ENCODE peak calls at places on chromosomes 5 and 9, in four cellular contexts. Y is K562, V is A549, M is GM12878. P is an unnamed sample.

GRCh38 chr5:150144211-150144801 is 11.3 kb downstream of the PDGFRB start:
- DNase-seq in V (no peak), M (no peak), Y (peak; percentile 64), P (no peak)

GRCh38 chr5:171629221-171630005 is 156.2 kb upstream of the SMIM23 start:
- DNase-seq in Y (no peak), M (no peak), V (peak; percentile 24), P (no peak)

GRCh38 chr5:93421987-93422391 is 159.0 kb downstream of the NR2F1-AS1 start:
- DNase-seq in Y (no peak), M (no peak), V (no peak), P (no peak)

GRCh38 chr9:114432323-114433067 is 44.7 kb upstream of the AKNA start:
- DNase-seq in Y (no peak), V (no peak), M (no peak), P (no peak)

GRCh38 chr5:93875693-93876092 is 134.3 kb upstream of the POU5F2 start:
- DNase-seq in Y (no peak), M (no peak), V (no peak), P (no peak)

GRCh38 chr9:110767559-110768063 is 99.0 kb downstream of the MUSK start:
- DNase-seq in Y (no peak), M (no peak), V (no peak), P (no peak)

GRCh38 chr5:172887735-172888134 is 53.7 kb downstream of the ERGIC1 start:
- DNase-seq in Y (no peak), M (no peak), V (no peak), P (no peak)

GRCh38 chr5:98772415-98773213 is 849 bp upstream of the RGMB start:
- DNase-seq in V (peak; percentile 86), M (no peak), Y (no peak), P (peak; percentile 62)

GRCh38 chr5:40409600-40409999 is 270.1 kb upstream of the PTGER4 start:
- DNase-seq in V (no peak), Y (no peak), M (no peak), P (no peak)

GRCh38 chr9:97633859-97634485 is 351 bp downstream of the NCBP1 start:
- DNase-seq in M (no peak), Y (no peak), V (no peak), P (peak; percentile 3)

GRCh38 chr9:123406691-123407536 is 50.9 kb downstream of the CRB2 start:
- DNase-seq in M (no peak), V (no peak), Y (peak; percentile 52), P (no peak)

GRCh38 chr5:34655354-34655991 is 655 bp upstream of the RAI14 start:
- DNase-seq in M (no peak), Y (peak; percentile 46), V (peak; percentile 74), P (peak; percentile 33)

GRCh38 chr9:20989923-20990341 is 41.5 kb downstream of the HACD4 start:
- DNase-seq in V (no peak), Y (no peak), M (no peak), P (no peak)

GRCh38 chr9:76221423-76221822 is 172.8 kb downstream of the RFK start:
- DNase-seq in Y (no peak), M (no peak), V (no peak), P (no peak)

GRCh38 chr5:134394932-134395331 is 16.7 kb downstream of the CDKN2AIPNL start:
- DNase-seq in Y (no peak), V (no peak), M (no peak), P (no peak)

GRCh38 chr9:88197781-88198345 is 59.6 kb upstream of the SPATA31C2 start:
- DNase-seq in M (no peak), Y (no peak), V (peak; percentile 76), P (no peak)

GRCh38 chr5:77971965-77972544 is 195.9 kb upstream of the TBCA start:
- DNase-seq in Y (no peak), V (no peak), M (no peak), P (no peak)

GRCh38 chr5:62489471-62489870 is 76.9 kb downstream of the IPO11 start:
- DNase-seq in V (peak; percentile 12), Y (no peak), M (no peak), P (no peak)

GRCh38 chr9:91131433-91131839 is 230.3 kb downstream of the AUH start:
- DNase-seq in V (peak; percentile 69), M (no peak), Y (no peak), P (no peak)

GRCh38 chr9:94086468-94086867 is 2.2 kb downstream of the PTPDC1 start:
- DNase-seq in M (no peak), V (no peak), Y (no peak), P (no peak)

GRCh38 chr5:132770476-132771159 is 6.4 kb downstream of the SEPTIN8 start:
- DNase-seq in Y (no peak), V (no peak), M (no peak), P (no peak)

GRCh38 chr9:38018964-38019602 is 49.9 kb downstream of the SHB start:
- DNase-seq in V (peak; percentile 73), Y (no peak), M (no peak), P (peak; percentile 63)

GRCh38 chr5:130331332-130331731 is 427.1 kb downstream of the CHSY3 start:
- DNase-seq in Y (no peak), M (no peak), V (no peak), P (no peak)

GRCh38 chr9:28779240-28779639 is 1206.0 kb upstream of the C9orf72 start:
- DNase-seq in V (no peak), M (no peak), Y (no peak), P (no peak)

GRCh38 chr5:168685566-168685965 is 106.4 kb upstream of the PANK3 start:
- DNase-seq in V (no peak), Y (no peak), M (no peak), P (no peak)

GRCh38 chr5:112485802-112486427 is 66.8 kb upstream of the EPB41L4A start:
- DNase-seq in V (no peak), Y (no peak), M (no peak), P (peak; percentile 39)

GRCh38 chr5:75678155-75678554 is 39.1 kb downstream of the POC5 start:
- DNase-seq in M (no peak), Y (no peak), V (no peak), P (no peak)

GRCh38 chr5:140345919-140346347 is 470 bp downstream of the HBEGF start:
- DNase-seq in V (peak; percentile 51), Y (peak; percentile 63), M (no peak), P (peak; percentile 35)

GRCh38 chr9:134054891-134055811 is 12.7 kb downstream of the BRD3 start:
- DNase-seq in Y (no peak), V (no peak), M (no peak), P (no peak)

GRCh38 chr9:105656131-105656921 is 5.9 kb upstream of the TAL2 start:
- DNase-seq in Y (peak; percentile 78), M (no peak), V (peak; percentile 16), P (no peak)

GRCh38 chr5:14476791-14477435 is 104.7 kb upstream of the OTULINL start:
- DNase-seq in M (no peak), Y (no peak), V (no peak), P (no peak)

GRCh38 chr5:119361723-119362122 is 5.9 kb downstream of the TNFAIP8 start:
- DNase-seq in M (no peak), Y (no peak), V (no peak), P (no peak)

GRCh38 chr5:73444499-73445432 is 3.8 kb downstream of the FOXD1 start:
- DNase-seq in M (no peak), V (no peak), Y (no peak), P (no peak)

GRCh38 chr9:128204858-128205257 is 1.7 kb downstream of the DNM1 start:
- DNase-seq in Y (no peak), M (no peak), V (no peak), P (no peak)

DNA sequence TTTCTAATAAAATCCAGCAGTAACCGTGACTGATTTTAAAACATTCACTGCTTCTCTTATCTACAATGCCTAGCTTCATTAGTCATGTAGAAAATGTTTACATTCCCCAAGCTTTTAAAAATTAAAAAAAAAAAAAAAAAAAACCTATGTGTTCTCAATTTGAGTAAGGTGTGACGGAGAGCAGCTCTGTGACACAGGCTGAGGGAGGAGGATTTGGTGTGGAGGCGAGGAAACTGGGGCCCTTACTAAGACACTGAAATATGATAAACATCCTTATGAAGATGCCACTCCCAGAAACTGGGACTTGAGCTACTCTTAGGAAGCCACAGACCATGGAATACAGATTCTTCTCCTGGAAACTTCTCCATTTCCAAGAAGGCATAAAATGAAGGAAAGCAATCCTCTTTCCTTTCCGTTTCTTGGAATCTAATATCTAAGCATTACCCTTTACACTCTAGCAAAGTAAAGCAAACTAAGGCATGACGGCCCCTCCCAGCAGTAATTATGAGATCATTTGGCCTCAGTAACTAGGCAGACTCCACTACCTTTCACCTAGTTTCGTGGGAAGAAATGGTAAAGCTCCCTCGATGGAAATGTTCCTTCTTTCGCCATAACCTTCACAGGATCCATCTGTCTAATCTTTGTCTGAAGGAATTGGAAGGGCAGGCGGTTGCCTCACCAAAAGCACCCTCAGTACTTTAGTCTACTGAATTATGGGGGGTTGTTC is 23.5 kb downstream of the GRAMD2B start:
- DNase-seq in V (peak; percentile 17), Y (no peak), M (no peak), P (no peak)
- TF ChIP-seq KDM1A in V (no peak), Y (no peak), M (no peak), P (no peak)

GRCh38 chr9:35771524-35771923 is 17.4 kb upstream of the MSMP start:
- DNase-seq in Y (peak; percentile 34), M (no peak), V (peak; percentile 14), P (peak; percentile 64)

GRCh38 chr9:35767458-35767857 is 13.4 kb upstream of the MSMP start:
- DNase-seq in V (no peak), M (no peak), Y (no peak), P (no peak)

GRCh38 chr9:35771943-35772342 is 17.9 kb upstream of the MSMP start:
- DNase-seq in M (no peak), V (peak; percentile 14), Y (no peak), P (peak; percentile 59)

GRCh38 chr9:35774907-35775635 is 16.3 kb upstream of the NPR2 start:
- DNase-seq in M (no peak), Y (no peak), V (no peak), P (no peak)

DNA sequence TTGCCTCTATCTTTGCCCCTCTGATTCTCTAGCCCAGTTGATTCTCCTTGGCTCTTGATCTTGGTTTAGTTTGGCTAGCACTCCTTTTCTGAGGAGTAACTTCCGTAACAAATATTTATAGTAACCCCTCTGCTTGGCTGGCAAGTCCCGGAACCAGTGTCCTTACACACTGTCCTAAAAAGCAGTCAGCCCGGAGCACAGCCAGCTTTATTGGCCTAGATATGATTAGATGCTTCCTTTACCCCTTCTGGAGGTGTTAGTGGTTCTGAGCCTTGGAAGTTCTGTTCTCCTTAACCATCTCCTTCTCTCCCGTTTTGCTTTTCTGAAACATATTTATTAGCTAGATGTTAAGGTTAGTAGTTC is 17.0 kb upstream of the MSMP start:
- DNase-seq in M (no peak), V (no peak), Y (no peak), P (no peak)
- TF ChIP-seq KDM1A in M (no peak), V (no peak), Y (no peak), P (no peak)

GRCh38 chr5:6872441-6873160 is 159.4 kb downstream of the TENT4A start:
- DNase-seq in Y (no peak), M (no peak), V (no peak), P (peak; percentile 10)

GRCh38 chr5:6868816-6869215 is 155.6 kb downstream of the TENT4A start:
- DNase-seq in M (no peak), V (no peak), Y (no peak), P (no peak)

GRCh38 chr5:6867712-6868111 is 154.5 kb downstream of the TENT4A start:
- DNase-seq in M (no peak), V (no peak), Y (no peak), P (no peak)

GRCh38 chr5:6869677-6870076 is 156.4 kb downstream of the TENT4A start:
- DNase-seq in V (no peak), M (no peak), Y (no peak), P (no peak)

GRCh38 chr5:6868170-6868569 is 154.9 kb downstream of the TENT4A start:
- DNase-seq in V (no peak), M (no peak), Y (no peak), P (no peak)
- TF ChIP-seq KDM1A in V (no peak), M (no peak), Y (no peak), P (no peak)

GRCh38 chr5:135880801-135881200 is 14.8 kb downstream of the IL9 start:
- DNase-seq in M (no peak), V (no peak), Y (no peak), P (no peak)
- TF ChIP-seq KDM1A in M (no peak), V (no peak), Y (no peak), P (no peak)